ENCODE peak calls at places on chromosome 12, in nine cellular contexts. S is cardiac muscle cell, E is transverse colon, I is cardiac fibroblast, D is sigmoid colon, O is MM.1S, Y is left ventricle myocardium inferior, Z is suprapubic skin, P is tibial artery. G is an unnamed sample.

GRCh38 chr12:124454735-124455134 is 112.7 kb downstream of the NCOR2 start:
- DNase-seq in Y (no peak), S (no peak), O (no peak), P (no peak), E (no peak), I (peak; percentile 40), D (no peak), Z (peak; percentile 55), G (no peak)

GRCh38 chr12:116366456-116366776 is 88.9 kb upstream of the MED13L start:
- DNase-seq in O (no peak), I (no peak), P (no peak), Y (no peak), S (no peak), D (peak; percentile 71), Z (no peak), E (no peak), G (no peak)

GRCh38 chr12:47377414-47378221 is 297.9 kb upstream of the AMIGO2 start:
- DNase-seq in Y (peak; percentile 96), S (peak; percentile 4), O (no peak), Z (peak; percentile 96), I (peak; percentile 100), D (peak; percentile 99), E (peak; percentile 86), P (peak; percentile 99), G (no peak)

GRCh38 chr12:132186857-132187620 is 42.8 kb downstream of the NOC4L start:
- DNase-seq in Z (no peak), S (no peak), P (no peak), Y (no peak), I (no peak), D (no peak), O (no peak), E (no peak), G (no peak)

GRCh38 chr12:34402228-34402898 is 380.1 kb downstream of the ALG10 start:
- DNase-seq in Y (peak; percentile 2), E (peak; percentile 1), S (no peak), Z (peak; percentile 29), D (peak; percentile 43), O (no peak), P (peak; percentile 59), I (no peak), G (peak; percentile 7)

GRCh38 chr12:2264622-2265306 is 212.0 kb downstream of the CACNA1C start:
- DNase-seq in Z (peak; percentile 61), I (peak; percentile 92), D (no peak), O (no peak), E (peak; percentile 23), S (no peak), P (peak; percentile 75), Y (no peak), G (no peak)

GRCh38 chr12:114696443-114697245 is 12.7 kb upstream of the TBX3 start:
- DNase-seq in Z (no peak), O (no peak), E (no peak), S (no peak), D (no peak), Y (no peak), I (no peak), P (no peak), G (no peak)

GRCh38 chr12:13227191-13227590 is 30.7 kb downstream of the EMP1 start:
- DNase-seq in E (no peak), Z (no peak), P (no peak), Y (no peak), D (no peak), I (no peak), S (no peak), O (no peak), G (no peak)

GRCh38 chr12:55797550-55797949 is 20.0 kb downstream of the SARNP start:
- DNase-seq in Y (no peak), P (no peak), S (no peak), E (no peak), D (no peak), O (no peak), Z (no peak), I (no peak), G (no peak)

GRCh38 chr12:132190012-132190755 is 45.9 kb downstream of the NOC4L start:
- DNase-seq in E (peak; percentile 30), Z (no peak), Y (no peak), O (no peak), S (peak; percentile 48), I (no peak), P (no peak), D (no peak), G (no peak)

GRCh38 chr12:54390668-54391551 is 6.4 kb upstream of the ZNF385A start:
- DNase-seq in P (no peak), S (peak; percentile 81), E (peak; percentile 69), Z (no peak), I (no peak), Y (peak; percentile 11), D (no peak), O (peak; percentile 61), G (peak; percentile 49)

GRCh38 chr12:124636138-124636968 is 68.9 kb upstream of the NCOR2 start:
- DNase-seq in Y (no peak), S (no peak), Z (no peak), I (peak; percentile 65), P (no peak), D (peak; percentile 88), E (peak; percentile 69), O (no peak), G (no peak)

GRCh38 chr12:116537149-116537904 is 21.9 kb upstream of the MAP1LC3B2 start:
- DNase-seq in Z (no peak), E (peak; percentile 13), S (no peak), D (no peak), O (peak; percentile 42), I (no peak), Y (no peak), P (no peak), G (no peak)

GRCh38 chr12:14332482-14332881 is 33.0 kb upstream of the ATF7IP start:
- DNase-seq in I (no peak), E (no peak), S (no peak), Z (no peak), P (no peak), D (no peak), Y (no peak), O (no peak), G (no peak)

GRCh38 chr12:130526813-130527212 is 189.1 kb downstream of the PIWIL1 start:
- DNase-seq in E (peak; percentile 17), Y (no peak), I (no peak), O (no peak), P (no peak), S (peak; percentile 84), Z (no peak), D (no peak), G (peak; percentile 68)

GRCh38 chr12:77696183-77696582 is 134.5 kb upstream of the NAV3 start:
- DNase-seq in Y (no peak), P (no peak), I (no peak), S (no peak), E (no peak), Z (no peak), D (no peak), O (no peak), G (no peak)
- TF ChIP-seq CTCF in Y (no peak), P (no peak), I (no peak), S (no peak), E (no peak), Z (no peak), D (no peak), O (no peak), G (no peak)

GRCh38 chr12:49643961-49644619 is 20.7 kb downstream of the PRPF40B start:
- DNase-seq in E (no peak), Z (no peak), S (no peak), P (no peak), I (no peak), O (no peak), Y (no peak), D (no peak), G (no peak)
- TF ChIP-seq CTCF in E (no peak), Z (no peak), S (no peak), P (no peak), I (no peak), O (no peak), Y (no peak), D (no peak), G (no peak)

GRCh38 chr12:101564912-101565311 is 29.9 kb upstream of the MYBPC1 start:
- DNase-seq in D (no peak), O (no peak), E (no peak), P (no peak), I (no peak), S (no peak), Y (no peak), Z (no peak), G (no peak)

GRCh38 chr12:101567918-101568317 is 26.9 kb upstream of the MYBPC1 start:
- DNase-seq in Z (no peak), I (no peak), P (no peak), Y (no peak), D (no peak), E (no peak), O (no peak), S (peak; percentile 88), G (no peak)

GRCh38 chr12:101573743-101574142 is 21.0 kb upstream of the MYBPC1 start:
- DNase-seq in E (no peak), S (no peak), P (no peak), D (no peak), Z (no peak), I (no peak), O (no peak), Y (no peak), G (no peak)

GRCh38 chr12:101566318-101566717 is 28.5 kb upstream of the MYBPC1 start:
- DNase-seq in P (no peak), E (no peak), I (no peak), Y (no peak), O (no peak), S (no peak), Z (no peak), D (no peak), G (no peak)

DNA sequence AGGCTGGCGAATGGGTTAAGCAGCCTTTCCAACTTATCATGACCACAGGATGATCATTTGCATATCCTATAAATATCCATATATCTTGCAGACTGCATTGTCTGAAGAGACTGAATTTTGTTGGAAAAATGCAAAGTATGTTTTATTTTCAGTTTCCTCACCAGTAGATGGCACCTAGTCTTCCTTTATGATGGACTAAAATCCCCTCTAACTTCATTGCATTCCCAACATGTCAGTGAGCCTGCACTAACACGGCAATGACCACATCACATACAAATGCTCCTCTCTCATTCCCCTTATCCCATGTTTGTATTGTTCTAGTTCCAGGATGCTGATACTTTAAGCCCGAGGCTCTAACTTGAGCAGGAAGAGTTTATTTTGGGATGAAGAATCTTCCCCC is 24.7 kb upstream of the MYBPC1 start:
- DNase-seq in P (no peak), S (no peak), Z (no peak), E (no peak), O (peak; percentile 38), I (peak; percentile 49), D (no peak), Y (no peak), G (no peak)
- TF ChIP-seq CTCF in P (peak; percentile 25), S (peak; percentile 39), Z (no peak), E (peak; percentile 46), O (peak; percentile 48), I (no peak), D (peak; percentile 20), Y (peak; percentile 48), G (peak; percentile 48)

DNA sequence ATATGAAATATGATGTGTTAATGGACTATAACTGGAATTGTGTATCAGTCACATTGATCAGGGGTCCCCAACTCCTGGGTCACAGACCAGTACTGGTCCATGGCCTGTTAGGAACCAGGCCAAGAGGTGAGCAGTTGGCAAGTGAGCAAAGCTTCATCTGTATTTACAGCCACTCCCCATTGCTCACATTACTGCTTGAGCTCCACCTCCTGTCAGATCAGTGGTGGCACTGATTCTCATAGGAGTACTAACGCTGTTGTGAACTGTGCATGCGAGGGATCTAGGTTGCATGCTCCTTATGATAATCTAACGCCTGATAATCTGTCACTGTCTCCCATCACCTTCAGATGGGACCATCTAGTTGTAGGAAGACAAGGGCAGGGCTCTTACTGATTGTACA is 72.3 kb downstream of the CDK17 start:
- DNase-seq in P (no peak), E (no peak), Y (no peak), Z (no peak), D (no peak), I (no peak), O (no peak), S (no peak), G (no peak)
- TF ChIP-seq CTCF in P (no peak), E (no peak), Y (no peak), Z (no peak), D (no peak), I (no peak), O (no peak), S (no peak), G (no peak)